ENCODE peak calls at places on chromosomes 6 and 20, in five cellular contexts. I is caudate nucleus, M is AG08396, C is bronchial epithelial cell, J is EH. B is an unnamed sample.

GRCh38 chr6:158406736-158407135 is 94.5 kb downstream of the TULP4 start:
- DNase-seq in C (no peak), I (no peak), J (no peak), M (no peak), B (no peak)

GRCh38 chr6:51025082-51025777 is 206.6 kb downstream of the TFAP2B start:
- DNase-seq in C (peak), J (no peak), I (no peak), M (no peak), B (no peak)

GRCh38 chr6:17948725-17949124 is 38.7 kb downstream of the KIF13A start:
- DNase-seq in I (no peak), M (no peak), C (no peak), J (no peak), B (no peak)

GRCh38 chr20:44050327-44050726 is 135.7 kb downstream of the TOX2 start:
- DNase-seq in J (no peak), I (no peak), M (no peak), C (no peak), B (no peak)

GRCh38 chr6:5095236-5095635 is 10.1 kb downstream of the PPP1R3G start:
- DNase-seq in M (no peak), I (no peak), C (no peak), J (peak), B (no peak)

GRCh38 chr6:47337519-47337918 is 27.8 kb upstream of the TNFRSF21 start:
- DNase-seq in C (no peak), J (no peak), I (no peak), M (no peak), B (no peak)

GRCh38 chr20:32231847-32232246 is 24.2 kb downstream of the POFUT1 start:
- DNase-seq in J (peak), M (no peak), C (no peak), I (no peak), B (no peak)

GRCh38 chr6:50899306-50899840 is 80.7 kb downstream of the TFAP2B start:
- DNase-seq in M (no peak), C (peak), J (no peak), I (no peak), B (no peak)

GRCh38 chr20:4740774-4741431 is 19.2 kb downstream of the PRND start:
- DNase-seq in M (peak), C (peak), I (no peak), J (peak), B (peak)

GRCh38 chr6:26053929-26054658 is 33.1 kb upstream of the HFE start:
- DNase-seq in C (peak), M (no peak), J (peak), I (no peak), B (no peak)

GRCh38 chr6:166589786-166590574 is 3.5 kb upstream of the RAMACL start:
- DNase-seq in I (no peak), M (no peak), J (no peak), C (no peak), B (no peak)

GRCh38 chr20:41654884-41655283 is 36.7 kb upstream of the CHD6 start:
- DNase-seq in I (no peak), J (peak), M (peak), C (no peak), B (no peak)

GRCh38 chr6:7219310-7219709 is 93.7 kb downstream of the SSR1 start:
- DNase-seq in I (no peak), M (no peak), J (peak), C (no peak), B (no peak)

GRCh38 chr20:64246616-64247311 is 8.8 kb upstream of the PCMTD2 start:
- DNase-seq in J (no peak), M (no peak), I (no peak), C (no peak), B (no peak)

GRCh38 chr6:114000066-114000465 is 29.1 kb upstream of the HDAC2 start:
- DNase-seq in C (peak), J (peak), M (no peak), I (no peak), B (no peak)